ENCODE peak calls at places on chromosomes 16 and 17, in eight cellular contexts. L, D, Q, W, X, M, Z and F are unnamed samples.

GRCh38 chr16:81647527-81647926 is 131.6 kb upstream of the PLCG2 start:
- DNase-seq in L (no peak), D (peak), Q (no peak), W (no peak), X (no peak), M (no peak), Z (no peak), F (no peak)

GRCh38 chr16:10151718-10152117 is 30.5 kb downstream of the GRIN2A start:
- DNase-seq in L (no peak), D (no peak), Q (no peak), W (no peak), X (no peak), M (no peak), Z (no peak), F (no peak)

GRCh38 chr16:23145608-23146007 is 3.6 kb downstream of the USP31 start:
- DNase-seq in L (no peak), D (no peak), Q (no peak), W (no peak), X (no peak), M (no peak), Z (no peak), F (no peak)

GRCh38 chr17:50557265-50558029 is 3.1 kb upstream of the CACNA1G start:
- DNase-seq in L (no peak), D (no peak), Q (no peak), W (no peak), X (no peak), M (no peak), Z (no peak), F (no peak)

GRCh38 chr17:3695723-3696411 is at the start of gene P2RX5:
- DNase-seq in L (peak), D (peak), Q (no peak), W (no peak), X (no peak), M (no peak), Z (peak), F (no peak)

GRCh38 chr17:72590382-72590781 is 469.6 kb downstream of the SOX9 start:
- DNase-seq in L (no peak), D (no peak), Q (no peak), W (no peak), X (no peak), M (no peak), Z (no peak), F (no peak)

GRCh38 chr16:24754543-24754942 is 25.1 kb downstream of the TNRC6A start:
- DNase-seq in L (no peak), D (no peak), Q (no peak), W (no peak), X (no peak), M (no peak), Z (no peak), F (no peak)

GRCh38 chr17:9644910-9645751 is at the start of gene USP43:
- DNase-seq in L (no peak), D (peak), Q (no peak), W (no peak), X (no peak), M (no peak), Z (peak), F (no peak)

GRCh38 chr16:59510008-59510424 is 775.9 kb upstream of the GOT2 start:
- DNase-seq in L (no peak), D (peak), Q (peak), W (no peak), X (no peak), M (no peak), Z (no peak), F (no peak)

GRCh38 chr16:84175351-84176081 is 11.3 kb downstream of the TAF1C start:
- DNase-seq in L (peak), D (peak), Q (no peak), W (no peak), X (peak), M (peak), Z (peak), F (no peak)

GRCh38 chr17:50967795-50968194 is 101.6 kb upstream of the TOB1 start:
- DNase-seq in L (no peak), D (no peak), Q (no peak), W (no peak), X (no peak), M (no peak), Z (no peak), F (no peak)

GRCh38 chr17:44785921-44786320 is 27.1 kb downstream of the ADAM11 start:
- DNase-seq in L (no peak), D (no peak), Q (no peak), W (no peak), X (no peak), M (no peak), Z (no peak), F (no peak)

GRCh38 chr17:4833178-4833940 is at the start of gene MINK1:
- DNase-seq in L (peak), D (peak), Q (peak), W (peak), X (peak), M (peak), Z (peak), F (peak)

GRCh38 chr17:62627904-62628603 is 584 bp downstream of the MRC2 start:
- DNase-seq in L (peak), D (peak), Q (peak), W (peak), X (peak), M (peak), Z (peak), F (peak)

GRCh38 chr16:50335198-50335958 is 33.4 kb downstream of the BRD7 start:
- DNase-seq in L (peak), D (no peak), Q (no peak), W (no peak), X (no peak), M (no peak), Z (no peak), F (no peak)

GRCh38 chr17:71329310-71330098 is 791.3 kb upstream of the SOX9 start:
- DNase-seq in L (no peak), D (no peak), Q (no peak), W (no peak), X (no peak), M (no peak), Z (no peak), F (no peak)

GRCh38 chr16:30777591-30778297 is 9.3 kb downstream of the ZNF629 start:
- DNase-seq in L (no peak), D (no peak), Q (no peak), W (no peak), X (no peak), M (no peak), Z (no peak), F (no peak)

GRCh38 chr17:48262982-48263586 is 155.5 kb downstream of the SNX11 start:
- DNase-seq in L (no peak), D (no peak), Q (no peak), W (no peak), X (no peak), M (no peak), Z (no peak), F (no peak)

GRCh38 chr16:12781777-12782176 is 21.9 kb downstream of the CPPED1 start:
- DNase-seq in L (no peak), D (peak), Q (no peak), W (no peak), X (no peak), M (no peak), Z (no peak), F (no peak)

GRCh38 chr16:31868701-31869167 is 4.9 kb upstream of the ZNF267 start:
- DNase-seq in L (peak), D (peak), Q (peak), W (peak), X (peak), M (peak), Z (peak), F (peak)

GRCh38 chr16:50453446-50453845 is 84.7 kb upstream of the BRD7 start:
- DNase-seq in L (no peak), D (no peak), Q (no peak), W (no peak), X (no peak), M (no peak), Z (no peak), F (no peak)

GRCh38 chr16:28524544-28525179 is 14.1 kb downstream of the NUPR1 start:
- DNase-seq in L (no peak), D (no peak), Q (no peak), W (no peak), X (no peak), M (no peak), Z (no peak), F (no peak)

GRCh38 chr17:39995438-39995837 is 14.8 kb downstream of the PSMD3 start:
- DNase-seq in L (no peak), D (no peak), Q (no peak), W (no peak), X (no peak), M (no peak), Z (no peak), F (no peak)

GRCh38 chr16:81276323-81276722 is 37.8 kb downstream of the BCO1 start:
- DNase-seq in L (no peak), D (peak), Q (no peak), W (no peak), X (no peak), M (no peak), Z (no peak), F (no peak)

DNA sequence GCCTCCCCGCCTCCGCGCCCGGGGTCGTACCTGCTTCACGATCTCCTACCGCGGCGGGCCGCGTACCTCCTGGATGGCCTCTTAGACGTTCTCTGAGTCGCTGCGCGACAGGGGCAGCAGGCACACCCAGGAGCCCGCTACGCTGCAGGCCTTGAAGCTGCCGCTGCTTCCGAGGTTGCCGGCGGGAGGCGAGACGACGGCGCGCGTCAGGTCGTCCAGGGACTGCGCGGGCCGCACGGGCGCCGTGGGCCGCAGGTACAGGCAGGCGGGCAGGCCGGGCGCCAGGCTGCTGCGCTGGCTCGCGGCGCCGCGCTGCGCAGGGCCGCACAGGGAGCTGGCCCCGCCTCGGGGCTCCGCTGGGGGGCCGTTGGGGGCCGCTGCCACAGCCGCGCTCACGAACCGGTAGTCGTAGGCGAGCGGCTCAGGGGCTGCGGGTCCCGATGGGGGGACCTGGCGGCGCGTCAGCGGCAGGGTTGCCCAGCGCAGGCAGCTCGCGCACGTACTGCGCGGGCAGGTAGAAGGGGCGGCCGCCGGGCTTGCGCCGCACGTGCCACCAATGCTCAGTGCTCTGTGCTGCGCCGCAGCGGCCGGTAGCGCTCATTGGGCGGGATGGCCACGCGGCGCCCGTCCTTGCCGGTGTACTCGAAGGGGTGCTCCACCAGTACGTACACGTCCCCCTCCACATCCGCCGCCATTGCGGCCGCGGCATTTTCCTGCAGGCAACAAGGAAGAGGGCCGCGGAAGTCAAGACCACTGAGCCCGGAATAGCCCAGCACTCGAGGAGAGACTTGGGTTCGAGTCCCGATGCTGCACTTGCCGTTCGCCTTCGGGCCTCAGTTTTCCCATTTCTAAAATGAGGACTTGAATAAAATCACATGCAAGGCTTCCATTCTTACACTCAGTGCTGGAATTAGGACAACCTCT is 116.5 kb upstream of the SMURF2 start:
- DNase-seq in L (no peak), D (peak), Q (no peak), W (peak), X (peak), M (no peak), Z (no peak), F (no peak)
- H3K4me3 ChIP-seq in L (no peak), D (peak), Q (peak), W (peak), X (no peak), M (peak), Z (no peak), F (peak)

GRCh38 chr16:87502308-87502969 is 9.6 kb upstream of the ZCCHC14 start:
- DNase-seq in L (no peak), D (no peak), Q (no peak), W (no peak), X (no peak), M (no peak), Z (no peak), F (no peak)
- TF ChIP-seq CTCF in L (no peak), D (no peak), Q (no peak), W (no peak), X (no peak), M (no peak), Z (no peak), F (no peak)

DNA sequence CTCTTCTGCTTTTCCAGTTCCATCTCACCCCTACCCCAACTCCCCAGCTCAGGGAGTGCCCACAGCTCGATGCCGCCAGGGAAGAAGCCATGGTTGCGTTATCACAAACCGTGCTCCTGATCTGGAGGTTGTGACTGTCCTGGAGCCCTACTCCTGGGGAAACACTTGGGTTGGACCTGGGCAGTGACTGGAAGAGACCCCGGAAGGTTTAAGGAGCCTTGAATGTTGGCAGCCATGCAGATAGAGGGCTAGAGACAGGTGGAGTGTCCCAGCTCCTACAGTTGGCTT is 2.6 kb downstream of the MMP15 start:
- DNase-seq in L (no peak), D (no peak), Q (no peak), W (no peak), X (no peak), M (no peak), Z (no peak), F (no peak)
- H3K27ac ChIP-seq in L (no peak), D (no peak), Q (peak), W (no peak), X (no peak), M (no peak), Z (no peak), F (no peak)

GRCh38 chr16:88633684-88634140 is 4.7 kb upstream of the IL17C start:
- DNase-seq in L (peak), D (no peak), Q (peak), W (no peak), X (no peak), M (no peak), Z (peak), F (no peak)

GRCh38 chr16:88635671-88636070 is 2.7 kb upstream of the IL17C start:
- DNase-seq in L (no peak), D (no peak), Q (no peak), W (no peak), X (no peak), M (no peak), Z (no peak), F (no peak)

GRCh38 chr16:88636488-88637265 is 1.7 kb upstream of the IL17C start:
- DNase-seq in L (no peak), D (no peak), Q (no peak), W (no peak), X (no peak), M (no peak), Z (no peak), F (no peak)

GRCh38 chr16:88634141-88634993 is 4.0 kb upstream of the IL17C start:
- DNase-seq in L (peak), D (no peak), Q (peak), W (no peak), X (peak), M (no peak), Z (peak), F (no peak)

DNA sequence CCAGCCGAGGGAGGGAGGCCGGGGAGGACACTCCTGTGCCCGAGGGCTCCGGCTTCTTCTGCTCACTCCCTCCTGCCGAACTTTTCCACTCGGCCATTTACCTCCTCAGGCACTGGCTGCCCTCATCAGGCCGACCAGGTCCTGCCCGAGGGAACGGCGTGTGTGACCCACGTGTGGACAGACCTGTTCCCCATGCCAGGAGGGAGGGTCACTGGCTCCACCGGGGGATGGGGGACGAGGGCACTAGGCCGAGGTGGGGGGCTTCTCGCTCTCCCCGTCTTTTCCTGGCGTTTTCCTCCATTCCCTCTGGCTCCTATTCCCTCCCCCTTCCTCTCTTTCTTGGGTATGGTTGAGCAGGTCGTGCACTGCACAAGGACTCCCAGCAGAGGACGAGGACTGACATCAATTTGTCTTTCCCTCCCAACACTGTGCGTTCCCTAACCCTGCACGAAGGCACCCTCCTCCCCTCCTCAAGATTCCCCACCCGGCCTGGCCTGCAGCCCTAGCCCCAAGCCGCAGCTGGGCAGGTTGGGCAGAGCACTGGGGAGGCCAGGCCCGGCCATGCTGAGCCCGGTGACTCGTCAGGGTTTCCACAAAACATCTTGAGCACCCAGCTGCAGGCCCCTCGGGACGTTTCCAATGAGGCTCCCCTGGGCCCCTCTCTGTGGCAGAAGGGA is 3.2 kb upstream of the IL17C start:
- DNase-seq in L (no peak), D (no peak), Q (peak), W (no peak), X (no peak), M (no peak), Z (no peak), F (no peak)
- H3K4me3 ChIP-seq in L (peak), D (no peak), Q (peak), W (peak), X (peak), M (no peak), Z (peak), F (peak)

GRCh38 chr17:82503094-82503727 is 16.3 kb upstream of the FOXK2 start:
- DNase-seq in L (no peak), D (no peak), Q (no peak), W (no peak), X (no peak), M (no peak), Z (no peak), F (no peak)
- TF ChIP-seq CTCF in L (no peak), D (no peak), Q (no peak), W (no peak), X (no peak), M (no peak), Z (no peak), F (no peak)

DNA sequence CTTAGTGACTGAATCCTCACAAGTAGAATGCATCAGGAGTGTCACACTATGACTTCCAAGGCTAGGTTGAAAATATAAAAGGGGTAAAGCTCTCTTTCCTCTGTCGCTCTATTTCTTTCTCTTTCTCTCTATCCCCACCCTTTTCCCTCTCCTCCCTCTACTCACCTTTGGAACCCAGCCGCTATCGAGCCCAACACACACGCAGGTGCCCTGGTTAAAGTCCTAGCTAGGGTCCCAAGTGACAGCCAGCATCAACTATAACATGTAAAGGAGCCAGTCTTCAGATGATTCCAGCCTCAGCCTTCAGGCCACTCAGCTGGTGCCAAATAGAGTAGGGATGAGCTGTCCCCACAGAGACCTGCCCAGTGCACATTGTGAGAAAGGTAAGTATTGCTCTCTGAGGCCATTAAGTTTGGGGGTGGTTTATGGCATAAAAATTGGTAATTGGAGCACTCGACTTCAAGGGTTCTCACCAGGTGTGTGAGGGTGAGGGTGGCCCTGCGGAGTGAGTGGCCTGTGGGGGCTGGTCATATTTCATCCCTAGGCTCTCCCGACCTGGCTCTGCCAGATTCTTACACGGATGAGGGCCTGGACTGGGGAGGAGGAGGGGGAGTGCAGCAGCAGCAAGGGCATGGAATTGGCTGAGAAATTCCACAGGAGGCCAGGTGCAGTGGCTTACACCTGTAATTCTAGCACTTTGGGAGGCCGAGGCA is 14.9 kb upstream of the C16orf54 start:
- DNase-seq in L (no peak), D (no peak), Q (no peak), W (no peak), X (no peak), M (no peak), Z (no peak), F (no peak)
- H3K27ac ChIP-seq in L (no peak), D (no peak), Q (no peak), W (no peak), X (no peak), M (no peak), Z (no peak), F (no peak)

GRCh38 chr16:1312459-1312801 is 3.0 kb downstream of the UBE2I start:
- DNase-seq in L (peak), D (no peak), Q (no peak), W (no peak), X (no peak), M (no peak), Z (no peak), F (no peak)
- H3K4me3 ChIP-seq in L (peak), D (no peak), Q (peak), W (peak), X (no peak), M (no peak), Z (no peak), F (peak)

DNA sequence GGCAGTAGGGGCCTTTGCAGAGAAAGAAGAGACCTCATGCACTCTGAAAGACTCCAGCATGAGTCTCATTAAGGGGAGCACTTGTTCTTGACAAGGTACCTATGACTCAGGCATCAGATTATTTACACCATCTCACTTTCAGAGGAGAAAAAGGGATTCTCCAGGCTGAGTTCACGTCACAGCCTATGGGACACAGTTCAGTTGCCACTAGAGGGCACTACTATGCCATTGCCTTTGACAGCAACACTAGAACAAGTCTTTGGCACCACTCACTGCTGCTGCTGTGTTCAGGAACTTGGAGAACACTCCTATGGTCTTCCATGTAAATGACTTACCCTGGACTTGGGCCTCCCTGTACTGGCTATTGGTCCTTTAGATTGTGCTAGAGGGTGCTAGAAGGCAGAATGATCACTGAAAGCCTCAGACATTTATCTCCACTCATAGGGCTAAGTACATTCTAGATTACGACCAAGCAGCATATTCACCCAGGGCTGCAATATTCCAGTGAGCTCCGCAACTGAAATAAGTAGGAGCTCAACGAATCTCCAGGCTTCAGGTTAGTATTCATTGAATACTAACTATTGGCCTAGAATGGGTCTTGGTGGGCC is 225.1 kb upstream of the CA10 start:
- DNase-seq in L (no peak), D (peak), Q (no peak), W (no peak), X (no peak), M (no peak), Z (peak), F (no peak)
- TF ChIP-seq CTCF in L (no peak), D (peak), Q (peak), W (peak), X (no peak), M (no peak), Z (peak), F (peak)

GRCh38 chr17:78822552-78822951 is 18.1 kb downstream of the USP36 start:
- DNase-seq in L (no peak), D (peak), Q (no peak), W (no peak), X (peak), M (no peak), Z (no peak), F (no peak)
- H3K27ac ChIP-seq in L (no peak), D (peak), Q (no peak), W (no peak), X (peak), M (no peak), Z (no peak), F (no peak)